ENCODE peak calls at places on chromosomes 11 and 22, in eight cellular contexts. V, N, L, P, C, Z, W and J are unnamed samples.
A peak's percentile ranks its signal among the peaks of the same experiment; 100 is the strongest.

GRCh38 chr11:45929486-45930030 is 7.1 kb downstream of the LARGE2 start:
- DNase-seq in V (no peak), N (no peak), L (no peak), P (no peak), C (no peak), Z (no peak), W (no peak), J (no peak)

GRCh38 chr11:45147871-45148270 is 1.4 kb downstream of the PRDM11 start:
- DNase-seq in V (no peak), N (no peak), L (no peak), P (no peak), C (no peak), Z (no peak), W (no peak), J (no peak)

GRCh38 chr11:110295487-110296225 is 758 bp downstream of the RDX start:
- DNase-seq in V (peak; percentile 66), N (no peak), L (peak; percentile 46), P (no peak), C (peak; percentile 84), Z (peak; percentile 32), W (peak; percentile 58), J (peak; percentile 36)

GRCh38 chr22:17785185-17786184 is 11.2 kb upstream of the BID start:
- DNase-seq in V (no peak), N (no peak), L (no peak), P (peak; percentile 19), C (peak; percentile 69), Z (peak; percentile 64), W (peak; percentile 84), J (peak; percentile 44)

GRCh38 chr11:113670149-113670829 is 35.8 kb downstream of the TMPRSS5 start:
- DNase-seq in V (no peak), N (no peak), L (no peak), P (no peak), C (no peak), Z (no peak), W (no peak), J (no peak)

GRCh38 chr11:36452987-36453386 is 57.1 kb downstream of the TRAF6 start:
- DNase-seq in V (no peak), N (no peak), L (no peak), P (no peak), C (no peak), Z (no peak), W (no peak), J (no peak)

GRCh38 chr11:119509969-119510401 is 87.0 kb upstream of the THY1 start:
- DNase-seq in V (no peak), N (peak; percentile 87), L (no peak), P (no peak), C (peak; percentile 78), Z (no peak), W (peak; percentile 10), J (peak; percentile 89)

GRCh38 chr22:30744224-30744623 is 49.5 kb downstream of the OSBP2 start:
- DNase-seq in V (no peak), N (no peak), L (no peak), P (no peak), C (no peak), Z (no peak), W (no peak), J (no peak)

GRCh38 chr22:34696557-34696956 is 369.4 kb upstream of the ISX start:
- DNase-seq in V (no peak), N (no peak), L (no peak), P (no peak), C (no peak), Z (no peak), W (no peak), J (no peak)

GRCh38 chr22:23503142-23503541 is 76.9 kb downstream of the IGLL1 start:
- DNase-seq in V (no peak), N (no peak), L (no peak), P (no peak), C (peak; percentile 12), Z (no peak), W (no peak), J (no peak)

GRCh38 chr11:41533761-41534160 is 74.3 kb upstream of the LRRC4C start:
- DNase-seq in V (no peak), N (no peak), L (no peak), P (no peak), C (no peak), Z (no peak), W (no peak), J (no peak)

GRCh38 chr11:71114124-71114851 is 138.1 kb downstream of the SHANK2 start:
- DNase-seq in V (peak; percentile 16), N (no peak), L (no peak), P (no peak), C (no peak), Z (no peak), W (no peak), J (no peak)

GRCh38 chr11:62014158-62014476 is 46.7 kb upstream of the FTH1 start:
- DNase-seq in V (no peak), N (no peak), L (no peak), P (no peak), C (no peak), Z (no peak), W (no peak), J (no peak)

GRCh38 chr11:86761978-86762377 is 38.4 kb upstream of the PRSS23 start:
- DNase-seq in V (no peak), N (no peak), L (no peak), P (no peak), C (no peak), Z (no peak), W (no peak), J (peak; percentile 77)

GRCh38 chr22:37765498-37765897 is 42.2 kb upstream of the GCAT start:
- DNase-seq in V (no peak), N (no peak), L (no peak), P (no peak), C (no peak), Z (no peak), W (no peak), J (no peak)

GRCh38 chr11:69940246-69940610 is 121.0 kb upstream of the FGF3 start:
- DNase-seq in V (no peak), N (no peak), L (no peak), P (no peak), C (no peak), Z (no peak), W (no peak), J (no peak)

GRCh38 chr22:48748113-48748859 is 1079.4 kb downstream of the BRD1 start:
- DNase-seq in V (no peak), N (no peak), L (no peak), P (no peak), C (no peak), Z (no peak), W (no peak), J (no peak)

GRCh38 chr22:19098157-19098556 is 24.1 kb downstream of the DGCR2 start:
- DNase-seq in V (no peak), N (no peak), L (no peak), P (no peak), C (no peak), Z (no peak), W (no peak), J (no peak)

GRCh38 chr11:79237676-79238075 is 203.2 kb downstream of the TENM4 start:
- DNase-seq in V (no peak), N (peak; percentile 49), L (no peak), P (no peak), C (no peak), Z (no peak), W (no peak), J (peak; percentile 97)

GRCh38 chr11:27087425-27087824 is 46.8 kb downstream of the BBOX1 start:
- DNase-seq in V (no peak), N (no peak), L (no peak), P (no peak), C (no peak), Z (no peak), W (no peak), J (no peak)

GRCh38 chr11:119107538-119108150 is 500 bp downstream of the C2CD2L start:
- DNase-seq in V (no peak), N (no peak), L (no peak), P (no peak), C (peak; percentile 52), Z (no peak), W (no peak), J (no peak)

GRCh38 chr11:110019659-110020058 is 73.5 kb upstream of the ZC3H12C start:
- DNase-seq in V (no peak), N (no peak), L (no peak), P (no peak), C (no peak), Z (no peak), W (no peak), J (no peak)

GRCh38 chr11:63871962-63872832 is 33.3 kb downstream of the MARK2 start:
- DNase-seq in V (peak; percentile 79), N (peak; percentile 67), L (peak; percentile 57), P (peak; percentile 17), C (peak; percentile 79), Z (no peak), W (peak; percentile 87), J (peak; percentile 97)

GRCh38 chr11:125404136-125404810 is 91.8 kb downstream of the FEZ1 start:
- DNase-seq in V (no peak), N (no peak), L (no peak), P (no peak), C (no peak), Z (no peak), W (no peak), J (no peak)

GRCh38 chr11:79447039-79447438 is 6.2 kb upstream of the TENM4 start:
- DNase-seq in V (no peak), N (no peak), L (no peak), P (no peak), C (no peak), Z (no peak), W (no peak), J (no peak)

GRCh38 chr11:92211576-92212167 is 12.9 kb upstream of the FAT3 start:
- DNase-seq in V (peak; percentile 37), N (no peak), L (peak; percentile 31), P (no peak), C (no peak), Z (no peak), W (no peak), J (peak; percentile 55)

GRCh38 chr22:28016781-28017557 is 97.9 kb upstream of the PITPNB start:
- DNase-seq in V (no peak), N (no peak), L (no peak), P (no peak), C (no peak), Z (no peak), W (peak; percentile 5), J (no peak)

GRCh38 chr22:38865201-38866023 is 6.6 kb downstream of the CBX6 start:
- DNase-seq in V (no peak), N (no peak), L (no peak), P (no peak), C (no peak), Z (no peak), W (no peak), J (no peak)

GRCh38 chr11:18243783-18244362 is 4.6 kb downstream of the SAA2 start:
- DNase-seq in V (peak; percentile 5), N (peak; percentile 60), L (peak; percentile 76), P (peak; percentile 9), C (peak; percentile 47), Z (peak; percentile 56), W (peak; percentile 70), J (peak; percentile 75)